ENCODE peak calls at places on chromosomes 13 and 19, in six cellular contexts. One of them, this sample, is unnamed.

GRCh38 chr13:112877066-112877465 is 91.9 kb upstream of the MCF2L start:
- DNase-seq in ascending aorta: no peak
- DNase-seq in HFF-Myc: no peak
- DNase-seq in fibroblast of lung: no peak
- DNase-seq in AG04449: no peak
- DNase-seq in bronchial epithelial cell: no peak
- DNase-seq in this sample: no peak

GRCh38 chr19:39416626-39417120 is 4.2 kb downstream of the PLEKHG2 start:
- DNase-seq in HFF-Myc: no peak
- DNase-seq in fibroblast of lung: no peak
- DNase-seq in ascending aorta: no peak
- DNase-seq in AG04449: no peak
- DNase-seq in bronchial epithelial cell: no peak
- DNase-seq in this sample: no peak

GRCh38 chr13:22387899-22388298 is 717.0 kb downstream of the FGF9 start:
- DNase-seq in bronchial epithelial cell: no peak
- DNase-seq in AG04449: no peak
- DNase-seq in ascending aorta: no peak
- DNase-seq in HFF-Myc: no peak
- DNase-seq in fibroblast of lung: no peak
- DNase-seq in this sample: no peak

GRCh38 chr19:55089279-55089944 is 13.7 kb downstream of the EPS8L1 start:
- DNase-seq in bronchial epithelial cell: no peak
- DNase-seq in fibroblast of lung: no peak
- DNase-seq in AG04449: no peak
- DNase-seq in ascending aorta: no peak
- DNase-seq in HFF-Myc: no peak
- DNase-seq in this sample: no peak

GRCh38 chr19:18156841-18157464 is 4.0 kb downstream of the PIK3R2 start:
- DNase-seq in AG04449: peak
- DNase-seq in bronchial epithelial cell: peak
- DNase-seq in fibroblast of lung: peak
- DNase-seq in HFF-Myc: peak
- DNase-seq in ascending aorta: peak
- DNase-seq in this sample: peak

GRCh38 chr19:29098863-29099481 is 114.0 kb downstream of the UQCRFS1 start:
- DNase-seq in fibroblast of lung: peak
- DNase-seq in HFF-Myc: peak
- DNase-seq in bronchial epithelial cell: peak
- DNase-seq in AG04449: peak
- DNase-seq in ascending aorta: peak
- DNase-seq in this sample: no peak

GRCh38 chr13:40379794-40380608 is 286.4 kb downstream of the FOXO1 start:
- DNase-seq in AG04449: no peak
- DNase-seq in HFF-Myc: no peak
- DNase-seq in ascending aorta: no peak
- DNase-seq in bronchial epithelial cell: no peak
- DNase-seq in fibroblast of lung: no peak
- DNase-seq in this sample: no peak

GRCh38 chr13:114161644-114162532 is 17.2 kb upstream of the CFAP97D2 start:
- DNase-seq in bronchial epithelial cell: peak
- DNase-seq in AG04449: no peak
- DNase-seq in fibroblast of lung: peak
- DNase-seq in HFF-Myc: no peak
- DNase-seq in ascending aorta: peak
- DNase-seq in this sample: no peak

GRCh38 chr19:5913739-5914357 is at the start of gene CAPS:
- DNase-seq in fibroblast of lung: peak
- DNase-seq in ascending aorta: peak
- DNase-seq in HFF-Myc: no peak
- DNase-seq in AG04449: no peak
- DNase-seq in bronchial epithelial cell: peak
- DNase-seq in this sample: no peak

GRCh38 chr13:46307554-46307953 is 79.5 kb downstream of the RUBCNL start:
- DNase-seq in ascending aorta: no peak
- DNase-seq in bronchial epithelial cell: no peak
- DNase-seq in HFF-Myc: no peak
- DNase-seq in AG04449: no peak
- DNase-seq in fibroblast of lung: no peak
- DNase-seq in this sample: no peak

GRCh38 chr13:96925869-96926628 is 68.2 kb downstream of the OXGR1 start:
- DNase-seq in fibroblast of lung: no peak
- DNase-seq in bronchial epithelial cell: no peak
- DNase-seq in HFF-Myc: no peak
- DNase-seq in AG04449: no peak
- DNase-seq in ascending aorta: no peak
- DNase-seq in this sample: no peak

GRCh38 chr19:3443840-3444694 is 36.3 kb downstream of the SMIM24 start:
- DNase-seq in bronchial epithelial cell: no peak
- DNase-seq in ascending aorta: no peak
- DNase-seq in AG04449: no peak
- DNase-seq in fibroblast of lung: peak
- DNase-seq in HFF-Myc: no peak
- DNase-seq in this sample: no peak

GRCh38 chr19:9721861-9722260 is 46.7 kb downstream of the ZNF846 start:
- DNase-seq in fibroblast of lung: no peak
- DNase-seq in HFF-Myc: no peak
- DNase-seq in ascending aorta: no peak
- DNase-seq in AG04449: no peak
- DNase-seq in bronchial epithelial cell: peak
- DNase-seq in this sample: no peak

GRCh38 chr13:112725346-112726017 is 35.6 kb downstream of the ATP11A start:
- DNase-seq in bronchial epithelial cell: peak
- DNase-seq in ascending aorta: no peak
- DNase-seq in HFF-Myc: no peak
- DNase-seq in fibroblast of lung: peak
- DNase-seq in AG04449: no peak
- DNase-seq in this sample: no peak

GRCh38 chr13:67227131-67227983 is 2.8 kb downstream of the PCDH9 start:
- DNase-seq in HFF-Myc: no peak
- DNase-seq in AG04449: no peak
- DNase-seq in fibroblast of lung: no peak
- DNase-seq in bronchial epithelial cell: no peak
- DNase-seq in ascending aorta: no peak
- DNase-seq in this sample: no peak

GRCh38 chr13:20814224-20814910 is 40.6 kb upstream of the EEF1AKMT1 start:
- DNase-seq in ascending aorta: peak
- DNase-seq in HFF-Myc: peak
- DNase-seq in AG04449: peak
- DNase-seq in bronchial epithelial cell: peak
- DNase-seq in fibroblast of lung: peak
- DNase-seq in this sample: peak

GRCh38 chr13:72121466-72121865 is 254.5 kb upstream of the DACH1 start:
- DNase-seq in fibroblast of lung: no peak
- DNase-seq in ascending aorta: no peak
- DNase-seq in HFF-Myc: no peak
- DNase-seq in bronchial epithelial cell: no peak
- DNase-seq in AG04449: no peak
- DNase-seq in this sample: no peak

GRCh38 chr19:55261671-55262126 is 2.9 kb upstream of the PPP6R1 start:
- DNase-seq in HFF-Myc: no peak
- DNase-seq in fibroblast of lung: no peak
- DNase-seq in ascending aorta: no peak
- DNase-seq in AG04449: no peak
- DNase-seq in bronchial epithelial cell: no peak
- DNase-seq in this sample: no peak

GRCh38 chr13:97369269-97369893 is 64.6 kb upstream of the RAP2A start:
- DNase-seq in HFF-Myc: no peak
- DNase-seq in fibroblast of lung: no peak
- DNase-seq in bronchial epithelial cell: no peak
- DNase-seq in ascending aorta: no peak
- DNase-seq in AG04449: no peak
- DNase-seq in this sample: no peak

DNA sequence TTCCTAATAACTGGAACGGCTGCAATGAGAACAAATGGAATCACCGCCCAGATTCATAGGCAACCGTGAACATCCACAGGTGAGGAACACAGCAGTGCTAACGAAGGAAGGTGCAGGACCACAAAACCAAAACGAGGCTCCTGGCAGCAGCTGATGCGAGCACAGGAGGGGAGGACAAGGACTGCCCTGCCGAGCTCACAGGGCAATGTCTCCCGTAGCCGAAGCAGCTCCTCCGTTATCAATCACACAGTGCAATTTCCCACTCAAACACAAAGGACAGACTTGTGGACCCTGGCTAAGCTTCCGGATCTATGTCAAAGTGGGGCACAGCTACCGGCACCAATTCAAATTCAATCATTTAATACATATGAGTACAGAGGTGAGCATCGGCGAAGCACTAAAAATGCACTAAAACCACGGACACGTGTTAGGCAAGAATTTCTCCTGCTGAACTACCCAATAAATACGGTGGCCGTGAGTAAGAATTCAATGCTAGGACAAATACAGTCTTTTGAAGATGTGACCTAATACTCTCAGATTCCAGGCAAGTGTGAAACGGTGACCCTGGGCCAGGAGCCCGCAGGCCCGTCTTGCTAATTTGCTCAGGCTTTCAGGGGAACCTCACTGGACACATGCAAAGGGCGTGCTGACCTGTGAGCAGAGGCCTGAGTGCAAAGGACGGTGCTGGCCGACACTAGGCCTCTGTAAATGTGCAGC is 70.4 kb downstream of the STK24 start:
- DNase-seq in ascending aorta: no peak
- DNase-seq in bronchial epithelial cell: no peak
- DNase-seq in AG04449: no peak
- DNase-seq in HFF-Myc: no peak
- DNase-seq in fibroblast of lung: peak
- DNase-seq in this sample: no peak
- TF ChIP-seq CTCF in ascending aorta: no peak
- TF ChIP-seq CTCF in bronchial epithelial cell: no peak
- TF ChIP-seq CTCF in AG04449: no peak
- TF ChIP-seq CTCF in HFF-Myc: no peak
- TF ChIP-seq CTCF in fibroblast of lung: no peak
- TF ChIP-seq CTCF in this sample: no peak

GRCh38 chr19:48210005-48210404 is 39.5 kb downstream of the ZSWIM9 start:
- DNase-seq in bronchial epithelial cell: no peak
- DNase-seq in fibroblast of lung: no peak
- DNase-seq in ascending aorta: no peak
- DNase-seq in AG04449: no peak
- DNase-seq in HFF-Myc: no peak
- DNase-seq in this sample: no peak

GRCh38 chr19:48216933-48217332 is 38.8 kb downstream of the CARD8 start:
- DNase-seq in AG04449: no peak
- DNase-seq in fibroblast of lung: no peak
- DNase-seq in ascending aorta: no peak
- DNase-seq in bronchial epithelial cell: no peak
- DNase-seq in HFF-Myc: no peak
- DNase-seq in this sample: no peak

GRCh38 chr19:48218964-48219363 is 36.7 kb downstream of the CARD8 start:
- DNase-seq in fibroblast of lung: no peak
- DNase-seq in HFF-Myc: no peak
- DNase-seq in ascending aorta: no peak
- DNase-seq in bronchial epithelial cell: peak
- DNase-seq in AG04449: no peak
- DNase-seq in this sample: no peak

GRCh38 chr19:48213959-48214358 is 41.8 kb downstream of the CARD8 start:
- DNase-seq in fibroblast of lung: no peak
- DNase-seq in AG04449: no peak
- DNase-seq in HFF-Myc: no peak
- DNase-seq in ascending aorta: no peak
- DNase-seq in bronchial epithelial cell: peak
- DNase-seq in this sample: no peak
- H3K4me3 ChIP-seq in fibroblast of lung: no peak
- H3K4me3 ChIP-seq in AG04449: no peak
- H3K4me3 ChIP-seq in HFF-Myc: no peak
- H3K4me3 ChIP-seq in ascending aorta: no peak
- H3K4me3 ChIP-seq in bronchial epithelial cell: no peak
- H3K4me3 ChIP-seq in this sample: no peak

GRCh38 chr19:19552811-19553210 is 14.7 kb downstream of the CILP2 start:
- DNase-seq in ascending aorta: no peak
- DNase-seq in bronchial epithelial cell: no peak
- DNase-seq in HFF-Myc: no peak
- DNase-seq in fibroblast of lung: peak
- DNase-seq in AG04449: no peak
- DNase-seq in this sample: no peak
- TF ChIP-seq CTCF in ascending aorta: no peak
- TF ChIP-seq CTCF in bronchial epithelial cell: peak
- TF ChIP-seq CTCF in HFF-Myc: peak
- TF ChIP-seq CTCF in fibroblast of lung: peak
- TF ChIP-seq CTCF in AG04449: peak
- TF ChIP-seq CTCF in this sample: peak

GRCh38 chr13:71079638-71080037 is 787.4 kb downstream of the DACH1 start:
- DNase-seq in ascending aorta: no peak
- DNase-seq in HFF-Myc: no peak
- DNase-seq in AG04449: no peak
- DNase-seq in fibroblast of lung: peak
- DNase-seq in bronchial epithelial cell: no peak
- DNase-seq in this sample: peak
- H3K4me3 ChIP-seq in ascending aorta: no peak
- H3K4me3 ChIP-seq in HFF-Myc: no peak
- H3K4me3 ChIP-seq in AG04449: no peak
- H3K4me3 ChIP-seq in fibroblast of lung: no peak
- H3K4me3 ChIP-seq in bronchial epithelial cell: no peak
- H3K4me3 ChIP-seq in this sample: no peak

GRCh38 chr13:82634946-82635345 is 1247.3 kb downstream of the SLITRK1 start:
- DNase-seq in HFF-Myc: no peak
- DNase-seq in ascending aorta: no peak
- DNase-seq in AG04449: no peak
- DNase-seq in bronchial epithelial cell: peak
- DNase-seq in fibroblast of lung: no peak
- DNase-seq in this sample: no peak

DNA sequence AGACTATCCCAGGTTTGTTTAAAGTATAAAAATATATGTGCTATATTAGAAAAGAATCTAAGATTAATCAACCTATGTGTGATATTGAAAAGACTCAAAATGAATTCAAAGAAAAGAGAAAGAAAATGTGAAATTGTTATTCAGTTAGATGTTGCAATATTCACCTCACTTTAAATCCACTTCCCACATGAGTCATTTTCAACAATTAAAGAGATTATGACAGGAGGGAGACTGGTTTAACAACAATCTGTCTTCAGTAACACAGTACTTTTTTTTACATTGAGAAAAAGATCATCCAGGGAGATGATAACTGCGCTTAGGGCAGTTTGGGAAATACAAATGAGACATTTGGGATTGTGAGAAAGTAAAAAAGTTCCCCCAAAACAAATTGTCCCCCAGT is 1246.2 kb downstream of the SLITRK1 start:
- DNase-seq in fibroblast of lung: peak
- DNase-seq in HFF-Myc: no peak
- DNase-seq in bronchial epithelial cell: peak
- DNase-seq in AG04449: no peak
- DNase-seq in ascending aorta: no peak
- DNase-seq in this sample: no peak
- TF ChIP-seq CTCF in fibroblast of lung: no peak
- TF ChIP-seq CTCF in HFF-Myc: no peak
- TF ChIP-seq CTCF in bronchial epithelial cell: no peak
- TF ChIP-seq CTCF in AG04449: no peak
- TF ChIP-seq CTCF in ascending aorta: no peak
- TF ChIP-seq CTCF in this sample: no peak